ENCODE peak calls at places on chromosomes 12 and 14, in five cellular contexts. J is iris pigment epithelial cell, Y is lower lobe of right lung, U is germinal center, N is cardiac septum. R is an unnamed sample.

GRCh38 chr12:121578230-121579189 is 2.3 kb downstream of the KDM2B start:
- DNase-seq in J (peak; percentile 31), Y (peak; percentile 53), U (peak; percentile 41), N (no peak), R (peak; percentile 87)

GRCh38 chr12:110619534-110619953 is 5.6 kb downstream of the TCTN1 start:
- DNase-seq in J (peak; percentile 10), Y (no peak), U (peak; percentile 42), N (no peak), R (no peak)

GRCh38 chr12:51156366-51156765 is 16.6 kb downstream of the TFCP2 start:
- DNase-seq in J (no peak), Y (no peak), U (no peak), N (no peak), R (no peak)

GRCh38 chr12:3313066-3313465 is 177.9 kb upstream of the PRMT8 start:
- DNase-seq in J (peak; percentile 60), Y (no peak), U (no peak), N (no peak), R (no peak)

GRCh38 chr12:9256758-9257405 is 48.7 kb upstream of the PZP start:
- DNase-seq in J (no peak), Y (no peak), U (no peak), N (no peak), R (no peak)

GRCh38 chr12:100857418-100857817 is 62.8 kb downstream of the ANO4 start:
- DNase-seq in J (no peak), Y (no peak), U (no peak), N (no peak), R (no peak)

GRCh38 chr14:64717870-64718269 is 13.6 kb downstream of the PLEKHG3 start:
- DNase-seq in J (no peak), Y (no peak), U (no peak), N (peak; percentile 73), R (no peak)

GRCh38 chr14:103520657-103521437 is 1.8 kb downstream of the CKB start:
- DNase-seq in J (peak; percentile 46), Y (peak; percentile 91), U (peak; percentile 84), N (peak; percentile 90), R (peak; percentile 92)

GRCh38 chr14:102086346-102086971 is 385 bp downstream of the HSP90AA1 start:
- DNase-seq in J (peak; percentile 76), Y (peak; percentile 73), U (peak; percentile 66), N (no peak), R (no peak)

GRCh38 chr12:13101854-13102375 is 1.6 kb downstream of the GSG1 start:
- DNase-seq in J (peak; percentile 61), Y (no peak), U (no peak), N (no peak), R (no peak)

GRCh38 chr14:100221419-100222218 is 17.3 kb upstream of the YY1 start:
- DNase-seq in J (peak; percentile 83), Y (peak; percentile 80), U (no peak), N (no peak), R (peak; percentile 90)

GRCh38 chr14:101086926-101087325 is 183.4 kb upstream of the RTL1 start:
- DNase-seq in J (no peak), Y (no peak), U (no peak), N (peak; percentile 31), R (no peak)

GRCh38 chr14:92728781-92729364 is 19.6 kb downstream of the LGMN start:
- DNase-seq in J (peak; percentile 81), Y (peak; percentile 54), U (no peak), N (peak; percentile 38), R (no peak)

GRCh38 chr12:52230364-52231281 is 2.4 kb upstream of the KRT7 start:
- DNase-seq in J (peak; percentile 88), Y (peak; percentile 79), U (no peak), N (peak; percentile 71), R (peak; percentile 46)

GRCh38 chr14:44316647-44317432 is 190.2 kb downstream of the FSCB start:
- DNase-seq in J (peak; percentile 96), Y (no peak), U (no peak), N (no peak), R (no peak)

GRCh38 chr14:68655961-68656360 is 136.9 kb downstream of the ZFP36L1 start:
- DNase-seq in J (no peak), Y (no peak), U (no peak), N (peak; percentile 58), R (no peak)

GRCh38 chr12:25855716-25856115 is 102.8 kb upstream of the RASSF8 start:
- DNase-seq in J (peak; percentile 90), Y (no peak), U (no peak), N (no peak), R (no peak)

GRCh38 chr12:124150176-124150575 is 144.7 kb upstream of the RFLNA start:
- DNase-seq in J (no peak), Y (no peak), U (no peak), N (no peak), R (no peak)

GRCh38 chr14:101120636-101121398 is 217.3 kb upstream of the RTL1 start:
- DNase-seq in J (no peak), Y (peak; percentile 81), U (peak; percentile 73), N (peak; percentile 88), R (peak; percentile 90)

GRCh38 chr12:14317362-14318146 is 47.9 kb upstream of the ATF7IP start:
- DNase-seq in J (no peak), Y (no peak), U (no peak), N (no peak), R (no peak)

GRCh38 chr12:51827925-51828818 is 20.3 kb downstream of the FIGNL2 start:
- DNase-seq in J (peak; percentile 58), Y (peak; percentile 63), U (no peak), N (no peak), R (no peak)

GRCh38 chr14:72906879-72907278 is 13.0 kb upstream of the DPF3 start:
- DNase-seq in J (no peak), Y (no peak), U (no peak), N (no peak), R (no peak)

R was measured in spleen.